ENCODE peak calls at places on chromosome 14, in seven cellular contexts. Z is left ventricle myocardium inferior, X is SJSA1, E is IMR-90, N is tibial artery, V is ovary, R is K562. U is an unnamed sample.

GRCh38 chr14:23294734-23295561 is 7.7 kb downstream of the PPP1R3E start:
- DNase-seq in Z (no peak), X (peak; percentile 60), E (peak; percentile 51), N (no peak), V (no peak), R (peak; percentile 41), U (peak; percentile 41)

GRCh38 chr14:97224016-97224415 is 426.8 kb downstream of the VRK1 start:
- DNase-seq in Z (no peak), X (no peak), E (no peak), N (no peak), V (no peak), R (no peak), U (no peak)

GRCh38 chr14:29163109-29163508 is 396.5 kb downstream of the FOXG1 start:
- DNase-seq in Z (no peak), X (no peak), E (no peak), N (no peak), V (no peak), R (no peak), U (no peak)

GRCh38 chr14:69372146-69372545 is 26.0 kb downstream of the ERH start:
- DNase-seq in Z (no peak), X (no peak), E (no peak), N (no peak), V (no peak), R (no peak), U (no peak)

GRCh38 chr14:52299692-52300278 is 14.3 kb upstream of the PTGER2 start:
- DNase-seq in Z (no peak), X (peak; percentile 19), E (peak; percentile 71), N (no peak), V (no peak), R (peak; percentile 26), U (no peak)

GRCh38 chr14:20195911-20196310 is 5.2 kb downstream of the OR11G2 start:
- DNase-seq in Z (no peak), X (no peak), E (no peak), N (no peak), V (no peak), R (no peak), U (no peak)

GRCh38 chr14:71175491-71175890 is 268.2 kb downstream of the PCNX1 start:
- DNase-seq in Z (no peak), X (no peak), E (no peak), N (no peak), V (no peak), R (no peak), U (no peak)

GRCh38 chr14:103522028-103522581 is 525 bp downstream of the CKB start:
- DNase-seq in Z (peak; percentile 35), X (no peak), E (no peak), N (no peak), V (peak; percentile 72), R (no peak), U (peak; percentile 83)

GRCh38 chr14:20490563-20490962 is 14.8 kb upstream of the RNASE10 start:
- DNase-seq in Z (no peak), X (no peak), E (no peak), N (no peak), V (no peak), R (peak; percentile 22), U (no peak)

GRCh38 chr14:91417983-91418386 is 365 bp upstream of the CCDC88C start:
- DNase-seq in Z (no peak), X (no peak), E (no peak), N (no peak), V (no peak), R (peak; percentile 67), U (peak; percentile 46)

GRCh38 chr14:104820669-104821228 is 19.8 kb downstream of the ZBTB42 start:
- DNase-seq in Z (no peak), X (no peak), E (peak; percentile 72), N (peak; percentile 25), V (peak; percentile 66), R (no peak), U (peak; percentile 82)

GRCh38 chr14:22471545-22472121 is 117.4 kb downstream of the DAD1 start:
- DNase-seq in Z (peak; percentile 38), X (peak; percentile 50), E (peak; percentile 32), N (no peak), V (peak; percentile 24), R (peak; percentile 68), U (peak; percentile 78)

GRCh38 chr14:52974406-52974805 is 23.6 kb upstream of the FERMT2 start:
- DNase-seq in Z (no peak), X (peak; percentile 31), E (peak; percentile 41), N (no peak), V (no peak), R (no peak), U (no peak)

GRCh38 chr14:102507891-102508312 is 1.7 kb downstream of the ANKRD9 start:
- DNase-seq in Z (no peak), X (no peak), E (no peak), N (no peak), V (no peak), R (no peak), U (peak; percentile 49)

GRCh38 chr14:74825008-74825407 is 50.9 kb downstream of the PROX2 start:
- DNase-seq in Z (no peak), X (no peak), E (peak; percentile 79), N (no peak), V (no peak), R (no peak), U (no peak)

GRCh38 chr14:105486333-105486973 is at the start of gene CRIP1:
- DNase-seq in Z (peak; percentile 42), X (no peak), E (no peak), N (no peak), V (no peak), R (no peak), U (peak; percentile 83)

GRCh38 chr14:96501383-96501745 is 818 bp upstream of the PAPOLA start:
- DNase-seq in Z (no peak), X (no peak), E (no peak), N (no peak), V (no peak), R (peak; percentile 17), U (no peak)

GRCh38 chr14:61573748-61574513 is 121.4 kb upstream of the HIF1A start:
- DNase-seq in Z (no peak), X (peak; percentile 53), E (peak; percentile 73), N (no peak), V (no peak), R (no peak), U (no peak)

DNA sequence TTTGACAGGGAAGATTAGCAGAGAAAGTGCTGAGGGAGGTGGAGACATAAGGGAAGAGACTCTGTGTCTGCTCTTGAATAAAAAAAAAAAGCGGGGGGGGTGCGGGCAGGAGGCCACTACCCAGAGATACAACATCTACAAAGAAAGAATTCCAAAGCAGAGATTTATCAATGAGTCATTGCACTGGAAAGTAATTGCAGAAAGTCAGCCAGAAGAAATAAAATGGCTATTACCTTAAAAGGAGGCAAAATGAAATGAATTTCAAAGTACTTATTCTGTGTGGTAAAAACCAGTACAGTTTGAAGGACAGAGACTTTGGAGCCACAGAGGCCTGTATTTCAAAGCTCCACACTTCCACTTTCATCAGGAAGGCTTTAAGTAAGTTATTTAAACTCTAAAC is 267.1 kb upstream of the PRKD1 start:
- DNase-seq in Z (no peak), X (peak; percentile 79), E (peak; percentile 91), N (no peak), V (no peak), R (no peak), U (no peak)
- H3K4me3 ChIP-seq in Z (no peak overlapping the region), X (no peak overlapping the region), E (no peak overlapping the region), N (no peak overlapping the region), V (no peak overlapping the region), R (no peak overlapping the region), U (no peak overlapping the region)

DNA sequence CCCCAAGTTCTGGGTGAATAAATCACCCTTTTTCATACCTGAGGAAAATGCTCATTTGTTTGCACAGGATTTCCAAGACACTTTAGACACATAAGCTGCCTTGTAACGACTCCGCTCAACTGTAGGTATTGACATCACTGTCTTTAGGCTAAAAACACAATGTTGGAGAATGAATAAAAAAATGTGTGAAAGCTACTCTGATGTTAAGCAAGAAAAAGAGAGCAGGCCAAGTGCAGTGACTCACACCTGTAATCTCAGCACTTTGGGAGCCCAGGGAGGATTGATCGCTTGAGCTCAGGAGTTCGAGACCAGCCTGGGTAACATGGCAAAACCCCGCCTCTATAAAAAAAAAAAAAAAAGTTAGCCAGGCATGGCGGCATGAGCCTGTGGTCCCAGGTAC is 11.1 kb upstream of the CIPC start:
- DNase-seq in Z (no peak), X (no peak), E (no peak), N (no peak), V (no peak), R (no peak), U (no peak)
- H3K27ac ChIP-seq in Z (no peak overlapping the region), X (no peak overlapping the region), E (no peak overlapping the region), N (no peak overlapping the region), V (no peak overlapping the region), R (no peak overlapping the region), U (no peak overlapping the region)

DNA sequence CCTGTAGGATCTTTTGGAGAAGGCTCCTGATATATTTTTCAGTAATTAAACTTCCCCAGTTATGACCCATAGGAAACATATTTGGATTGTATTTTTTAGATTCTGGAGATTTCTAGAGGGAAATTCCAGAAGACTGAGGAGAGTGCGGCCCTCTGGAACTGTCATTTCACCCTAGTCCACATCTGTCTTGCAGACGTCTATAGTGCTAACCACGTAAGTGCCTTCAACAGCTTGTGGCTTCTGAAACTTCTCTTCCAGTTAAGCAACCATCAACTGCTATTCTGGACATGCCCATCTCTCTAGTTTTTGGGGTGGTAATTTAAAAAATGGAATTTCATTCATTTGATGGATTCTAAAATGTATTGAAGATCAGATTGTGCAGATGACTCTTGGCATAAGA is 1098.8 kb downstream of the TMEM121 start:
- DNase-seq in Z (no peak), X (no peak), E (no peak), N (no peak), V (no peak), R (no peak), U (no peak)
- H3K4me1 ChIP-seq in Z (no peaks in the 10 kb centered on the region), X (no peaks in the 10 kb centered on the region), E (no peaks in the 10 kb centered on the region), N (no peaks in the 10 kb centered on the region), V (no peaks in the 10 kb centered on the region), R (no peaks in the 10 kb centered on the region), U (no peaks in the 10 kb centered on the region)

GRCh38 chr14:106848330-106849121 is 1322.1 kb downstream of the TMEM121 start:
- DNase-seq in Z (no peak), X (peak; percentile 34), E (no peak), N (no peak), V (peak; percentile 61), R (no peak), U (no peak)

GRCh38 chr14:106845286-106846087 is 1319.1 kb downstream of the TMEM121 start:
- DNase-seq in Z (no peak), X (peak; percentile 41), E (no peak), N (no peak), V (peak; percentile 54), R (no peak), U (no peak)

GRCh38 chr14:106844608-106845285 is 1318.4 kb downstream of the TMEM121 start:
- DNase-seq in Z (peak; percentile 75), X (no peak), E (no peak), N (peak; percentile 53), V (peak; percentile 86), R (peak; percentile 4), U (peak; percentile 69)

GRCh38 chr14:106843951-106844483 is 1317.6 kb downstream of the TMEM121 start:
- DNase-seq in Z (no peak), X (peak; percentile 33), E (no peak), N (no peak), V (peak; percentile 55), R (no peak), U (no peak)

GRCh38 chr14:106846218-106846617 is 1319.8 kb downstream of the TMEM121 start:
- DNase-seq in Z (no peak), X (no peak), E (no peak), N (no peak), V (no peak), R (no peak), U (no peak)
- H3K4me3 ChIP-seq in Z (no peak overlapping the region), X (no peak overlapping the region), E (no peak overlapping the region), N (no peak overlapping the region), V (peak overlapping the region; percentile 40), R (no peak overlapping the region), U (no peak overlapping the region)

GRCh38 chr14:95183532-95184412 is 26.4 kb upstream of the DICER1 start:
- DNase-seq in Z (no peak), X (peak; percentile 29), E (no peak), N (no peak), V (no peak), R (no peak), U (no peak)
- H3K27ac ChIP-seq in Z (peak overlapping the region; percentile 86), X (no peak overlapping the region), E (no peak overlapping the region), N (peak overlapping the region; percentile 33), V (no peak overlapping the region), R (no peak overlapping the region), U (peak overlapping the region; percentile 85)

U was measured in right cardiac atrium.